ENCODE peak calls at places on chromosome 6, in five cellular contexts. R is psoas muscle, T is colonic mucosa, I is endothelial cell, L is heart left ventricle. J is an unnamed sample.

GRCh38 chr6:35139924-35140524 is 1.1 kb downstream of the TCP11 start:
- DNase-seq in R (peak), T (peak), I (peak), L (peak), J (peak)

GRCh38 chr6:3489032-3489757 is 32.3 kb upstream of the SLC22A23 start:
- DNase-seq in R (no peak), T (no peak), I (no peak), L (no peak), J (no peak)

GRCh38 chr6:2976571-2977085 is 5.3 kb upstream of the SERPINB6 start:
- DNase-seq in R (no peak), T (peak), I (no peak), L (no peak), J (no peak)

GRCh38 chr6:133062077-133062476 is 179.1 kb upstream of the EYA4 start:
- DNase-seq in R (no peak), T (no peak), I (no peak), L (peak), J (peak)

GRCh38 chr6:3233321-3233720 is 5.9 kb upstream of the TUBB2B start:
- DNase-seq in R (no peak), T (no peak), I (no peak), L (no peak), J (no peak)

GRCh38 chr6:27138837-27139752 is 108.4 kb upstream of the PRSS16 start:
- DNase-seq in R (peak), T (peak), I (peak), L (peak), J (peak)

GRCh38 chr6:15065603-15066002 is 180.3 kb upstream of the JARID2 start:
- DNase-seq in R (no peak), T (no peak), I (no peak), L (no peak), J (no peak)

GRCh38 chr6:21653902-21654301 is 60.4 kb downstream of the SOX4 start:
- DNase-seq in R (no peak), T (no peak), I (no peak), L (no peak), J (no peak)

GRCh38 chr6:72811971-72812421 is 190.1 kb downstream of the KCNQ5 start:
- DNase-seq in R (no peak), T (no peak), I (no peak), L (no peak), J (no peak)

GRCh38 chr6:41422156-41422555 is 86.7 kb downstream of the NCR2 start:
- DNase-seq in R (no peak), T (no peak), I (no peak), L (no peak), J (no peak)

GRCh38 chr6:53133961-53134360 is 14.7 kb downstream of the GCM1 start:
- DNase-seq in R (no peak), T (no peak), I (no peak), L (no peak), J (no peak)

GRCh38 chr6:4637691-4638433 is 138.3 kb upstream of the CDYL start:
- DNase-seq in R (no peak), T (no peak), I (no peak), L (no peak), J (peak)

GRCh38 chr6:111256646-111257045 is 169.3 kb downstream of the SLC16A10 start:
- DNase-seq in R (no peak), T (no peak), I (no peak), L (no peak), J (no peak)

GRCh38 chr6:139925894-139926641 is 551.6 kb upstream of the CITED2 start:
- DNase-seq in R (no peak), T (peak), I (no peak), L (peak), J (no peak)

GRCh38 chr6:152356659-152357058 is 280.5 kb downstream of the SYNE1 start:
- DNase-seq in R (no peak), T (no peak), I (peak), L (no peak), J (no peak)

GRCh38 chr6:53439556-53439955 is 90.8 kb upstream of the ELOVL5 start:
- DNase-seq in R (no peak), T (no peak), I (no peak), L (no peak), J (no peak)

GRCh38 chr6:151808331-151809241 is 1.1 kb downstream of the ESR1 start:
- DNase-seq in R (peak), T (no peak), I (peak), L (no peak), J (peak)

GRCh38 chr6:70314240-70314639 is 11.4 kb upstream of the COL9A1 start:
- DNase-seq in R (no peak), T (no peak), I (no peak), L (no peak), J (no peak)

GRCh38 chr6:12039540-12040459 is 27.7 kb downstream of the HIVEP1 start:
- DNase-seq in R (no peak), T (no peak), I (no peak), L (no peak), J (no peak)
- TF ChIP-seq CTCF in R (no peak), T (no peak), I (no peak), L (no peak), J (no peak)

DNA sequence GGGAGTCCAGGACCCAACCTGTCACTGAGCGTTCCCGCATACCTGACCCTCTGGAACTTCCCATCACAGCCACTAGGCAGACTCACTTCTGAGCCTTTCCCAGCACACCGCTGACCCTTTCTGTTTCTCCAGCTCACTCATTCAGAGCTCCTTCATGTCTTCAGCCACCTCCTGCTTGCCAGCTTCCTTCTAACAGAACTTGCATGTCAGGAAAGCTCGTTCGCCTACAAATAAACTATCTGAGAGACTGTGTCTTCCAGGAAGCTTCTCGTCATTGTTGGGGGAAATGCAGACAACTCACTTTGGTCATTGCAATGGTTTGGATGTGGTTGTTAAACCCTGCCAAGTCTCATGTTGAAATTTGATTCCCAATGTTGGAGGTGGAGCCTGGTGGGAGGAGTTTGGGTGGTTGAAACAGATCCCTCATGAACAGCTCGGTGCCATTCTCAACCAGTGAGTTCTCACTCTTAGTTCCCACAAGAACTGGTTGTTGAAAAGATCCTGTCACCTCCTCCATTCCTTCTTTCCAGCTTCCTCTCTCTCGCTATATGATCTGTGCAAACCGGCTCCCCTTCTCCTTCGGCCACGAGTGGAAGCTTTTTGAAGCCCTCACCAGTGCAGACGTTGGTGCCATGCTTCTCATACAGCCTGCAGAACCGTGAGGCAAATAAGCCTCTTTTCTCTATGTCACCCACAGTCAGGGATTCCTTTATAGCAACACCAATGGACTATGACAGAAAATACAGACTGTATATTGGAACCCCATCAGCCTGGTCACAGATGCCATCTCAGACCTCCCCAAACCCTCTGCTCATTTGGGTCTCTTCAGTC is 1.4 kb upstream of the MUC21 start:
- DNase-seq in R (no peak), T (peak), I (peak), L (peak), J (peak)
- TF ChIP-seq CTCF in R (peak), T (no peak), I (no peak), L (no peak), J (peak)

GRCh38 chr6:107082045-107082444 is 33.3 kb downstream of the BEND3 start:
- DNase-seq in R (no peak), T (no peak), I (no peak), L (no peak), J (no peak)
- TF ChIP-seq CTCF in R (no peak), T (no peak), I (no peak), L (no peak), J (no peak)

GRCh38 chr6:37488464-37488863 is 11.2 kb downstream of the CCDC167 start:
- DNase-seq in R (no peak), T (no peak), I (no peak), L (no peak), J (no peak)
- TF ChIP-seq CTCF in R (no peak), T (no peak), I (no peak), L (no peak), J (no peak)

GRCh38 chr6:18551228-18551627 is 164.1 kb downstream of the RNF144B start:
- DNase-seq in R (no peak), T (no peak), I (no peak), L (no peak), J (no peak)

GRCh38 chr6:18555750-18556149 is 168.6 kb downstream of the RNF144B start:
- DNase-seq in R (no peak), T (no peak), I (no peak), L (no peak), J (no peak)

GRCh38 chr6:18545726-18546125 is 158.6 kb downstream of the RNF144B start:
- DNase-seq in R (no peak), T (no peak), I (no peak), L (no peak), J (no peak)

DNA sequence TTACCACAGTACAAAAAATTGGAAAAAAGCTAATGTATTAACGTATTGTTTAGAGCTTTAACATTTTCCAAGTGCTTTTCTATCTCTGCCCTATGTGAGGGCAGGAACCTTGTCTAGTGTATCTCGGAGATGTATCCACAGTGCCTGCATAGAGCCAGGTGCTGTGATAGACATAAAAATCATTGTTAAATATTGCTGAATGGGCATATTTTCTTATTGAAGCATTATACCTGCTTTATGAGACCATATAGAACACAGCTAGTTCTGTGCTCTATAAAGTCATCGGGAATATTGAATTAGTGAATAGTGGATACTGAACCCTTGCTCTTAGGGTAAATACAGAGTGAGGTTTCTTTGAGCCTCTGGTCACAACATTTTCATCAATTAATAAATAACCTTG is 163.0 kb downstream of the RNF144B start:
- DNase-seq in R (no peak), T (no peak), I (no peak), L (no peak), J (no peak)
- TF ChIP-seq CTCF in R (no peak), T (no peak), I (no peak), L (no peak), J (no peak)

DNA sequence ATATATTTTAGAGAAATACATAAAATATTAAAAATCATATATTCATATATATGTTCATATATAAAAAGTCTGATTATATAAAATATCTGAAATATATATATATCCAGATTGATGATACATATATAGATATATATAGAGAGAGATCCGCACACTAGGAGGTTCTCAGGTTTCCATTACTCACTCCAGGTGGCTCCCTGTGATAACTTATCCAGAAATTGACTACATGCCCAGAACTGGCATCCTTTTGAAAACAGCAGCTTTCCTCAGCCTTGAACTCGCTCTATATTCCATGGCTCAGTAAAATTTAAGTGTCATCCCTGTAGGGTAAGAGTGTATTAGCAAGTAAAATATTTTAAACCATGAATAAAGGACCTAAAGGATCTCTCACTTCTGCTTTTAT is 206.8 kb downstream of the TINAG start:
- DNase-seq in R (no peak), T (no peak), I (no peak), L (no peak), J (no peak)
- TF ChIP-seq CTCF in R (no peak), T (no peak), I (no peak), L (no peak), J (no peak)

DNA sequence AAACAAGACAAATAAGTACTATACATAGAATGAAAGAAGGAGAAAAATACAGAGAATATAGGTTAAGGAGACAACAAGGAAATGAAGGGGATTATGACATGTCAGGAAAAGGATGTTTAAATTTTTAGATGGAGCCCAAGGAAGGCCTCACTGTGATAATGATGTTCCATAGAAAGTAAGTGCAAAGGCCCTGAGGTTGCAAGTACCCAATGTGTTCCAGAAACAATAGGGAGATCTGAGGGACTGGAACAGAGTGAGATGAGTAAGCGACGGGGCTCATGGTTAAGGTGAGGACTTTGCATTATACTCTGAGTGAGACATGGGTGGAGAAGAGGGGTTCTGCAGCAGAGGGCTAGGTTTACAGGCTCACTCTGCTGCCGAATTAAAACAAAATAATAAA is 122.8 kb upstream of the BCLAF1 start:
- DNase-seq in R (no peak), T (no peak), I (no peak), L (no peak), J (no peak)
- TF ChIP-seq CTCF in R (no peak), T (no peak), I (no peak), L (no peak), J (no peak)

DNA sequence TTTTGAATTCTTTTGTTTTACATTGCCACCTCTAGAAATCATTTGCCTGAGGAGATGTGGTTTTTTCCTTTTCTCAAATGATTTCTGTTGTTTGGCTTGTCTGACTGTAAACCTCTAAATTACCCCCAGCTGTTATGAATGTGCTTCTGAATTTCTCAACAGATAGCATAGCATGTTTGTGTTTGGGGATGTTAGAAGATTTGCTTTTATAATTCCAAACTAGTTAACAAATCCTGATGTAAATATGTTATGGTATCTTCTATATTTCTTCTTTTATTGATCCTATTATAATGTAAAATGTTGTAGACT is 31.6 kb upstream of the EZR start:
- DNase-seq in R (no peak), T (no peak), I (no peak), L (no peak), J (no peak)
- TF ChIP-seq CTCF in R (no peak), T (no peak), I (no peak), L (no peak), J (no peak)

GRCh38 chr6:157693867-157694266 is 129.2 kb upstream of the SNX9 start:
- DNase-seq in R (no peak), T (no peak), I (no peak), L (peak), J (peak)
- TF ChIP-seq CTCF in R (no peak), T (no peak), I (no peak), L (no peak), J (no peak)

J was measured in adrenal gland.